ENCODE peak calls at places on chromosomes 3 and 15, in eight cellular contexts. O, G, Y, T, E, R, F and A are unnamed samples.

GRCh38 chr3:33096103-33096868 is 660 bp downstream of the GLB1 start:
- DNase-seq in O (no peak), G (peak), Y (no peak), T (peak), E (no peak), R (no peak), F (no peak), A (peak)

GRCh38 chr15:33016405-33017024 is 178.0 kb downstream of the FMN1 start:
- DNase-seq in O (no peak), G (no peak), Y (no peak), T (no peak), E (no peak), R (no peak), F (no peak), A (no peak)

GRCh38 chr15:47620960-47621681 is 96.2 kb upstream of the SEMA6D start:
- DNase-seq in O (no peak), G (no peak), Y (no peak), T (peak), E (no peak), R (no peak), F (no peak), A (no peak)

GRCh38 chr15:43511012-43511885 is 6.2 kb upstream of the MAP1A start:
- DNase-seq in O (no peak), G (no peak), Y (peak), T (peak), E (no peak), R (no peak), F (no peak), A (no peak)

GRCh38 chr15:40091861-40092415 is 16.7 kb downstream of the BMF start:
- DNase-seq in O (no peak), G (no peak), Y (no peak), T (no peak), E (no peak), R (no peak), F (no peak), A (peak)

GRCh38 chr3:160810360-160810759 is 54.3 kb downstream of the PPM1L start:
- DNase-seq in O (no peak), G (no peak), Y (peak), T (peak), E (peak), R (no peak), F (no peak), A (no peak)

GRCh38 chr3:29283739-29284138 is 2.9 kb downstream of the RBMS3 start:
- DNase-seq in O (no peak), G (no peak), Y (no peak), T (no peak), E (no peak), R (no peak), F (no peak), A (no peak)

GRCh38 chr3:138360272-138361192 is 12.2 kb downstream of the MRAS start:
- DNase-seq in O (no peak), G (no peak), Y (no peak), T (no peak), E (no peak), R (no peak), F (no peak), A (no peak)

GRCh38 chr15:43287254-43287653 is 20.5 kb upstream of the TGM5 start:
- DNase-seq in O (no peak), G (no peak), Y (no peak), T (no peak), E (no peak), R (no peak), F (no peak), A (no peak)

GRCh38 chr15:60479711-60480110 is 769 bp upstream of the ICE2 start:
- DNase-seq in O (no peak), G (no peak), Y (no peak), T (no peak), E (no peak), R (no peak), F (no peak), A (no peak)

GRCh38 chr15:60535743-60536142 is 56.8 kb upstream of the ICE2 start:
- DNase-seq in O (no peak), G (no peak), Y (no peak), T (no peak), E (no peak), R (no peak), F (peak), A (no peak)

GRCh38 chr15:72770673-72771328 is 12.8 kb downstream of the ADPGK start:
- DNase-seq in O (no peak), G (no peak), Y (no peak), T (no peak), E (no peak), R (no peak), F (no peak), A (no peak)

GRCh38 chr3:113914646-113915045 is 33.2 kb upstream of the ZDHHC23 start:
- DNase-seq in O (no peak), G (no peak), Y (no peak), T (peak), E (peak), R (no peak), F (no peak), A (no peak)

GRCh38 chr3:53145109-53146077 is 15.2 kb upstream of the RFT1 start:
- DNase-seq in O (no peak), G (no peak), Y (no peak), T (no peak), E (no peak), R (no peak), F (no peak), A (no peak)

GRCh38 chr3:195012100-195012499 is 258.9 kb downstream of the XXYLT1 start:
- DNase-seq in O (no peak), G (no peak), Y (no peak), T (no peak), E (no peak), R (no peak), F (no peak), A (no peak)

GRCh38 chr3:111747490-111747889 is 111.6 kb upstream of the PHLDB2 start:
- DNase-seq in O (no peak), G (no peak), Y (no peak), T (peak), E (no peak), R (no peak), F (no peak), A (no peak)

GRCh38 chr3:158407844-158408517 is 163.0 kb upstream of the MLF1 start:
- DNase-seq in O (no peak), G (no peak), Y (no peak), T (no peak), E (no peak), R (no peak), F (no peak), A (peak)

GRCh38 chr3:150216041-150216811 is 191.9 kb upstream of the TSC22D2 start:
- DNase-seq in O (peak), G (no peak), Y (peak), T (peak), E (peak), R (no peak), F (no peak), A (no peak)

GRCh38 chr3:58568572-58569286 is 8.5 kb downstream of the FAM107A start:
- DNase-seq in O (peak), G (peak), Y (peak), T (peak), E (no peak), R (peak), F (peak), A (peak)

GRCh38 chr15:42547926-42548257 is 701 bp downstream of the LRRC57 start:
- DNase-seq in O (no peak), G (peak), Y (no peak), T (peak), E (no peak), R (no peak), F (no peak), A (no peak)

GRCh38 chr3:147008886-147009285 is 397.5 kb downstream of the ZIC4 start:
- DNase-seq in O (peak), G (no peak), Y (no peak), T (no peak), E (peak), R (no peak), F (no peak), A (no peak)

GRCh38 chr15:86197770-86198169 is 118.1 kb downstream of the AGBL1 start:
- DNase-seq in O (no peak), G (no peak), Y (no peak), T (no peak), E (no peak), R (no peak), F (no peak), A (no peak)

GRCh38 chr15:99721104-99721778 is 12.0 kb downstream of the LYSMD4 start:
- DNase-seq in O (no peak), G (no peak), Y (no peak), T (no peak), E (no peak), R (no peak), F (no peak), A (no peak)

GRCh38 chr15:70856884-70857546 is 3.1 kb upstream of the LARP6 start:
- DNase-seq in O (peak), G (no peak), Y (peak), T (peak), E (peak), R (no peak), F (peak), A (no peak)

GRCh38 chr3:136802481-136802996 is 16.4 kb upstream of the SLC35G2 start:
- DNase-seq in O (no peak), G (no peak), Y (peak), T (peak), E (no peak), R (no peak), F (peak), A (no peak)

GRCh38 chr15:68930268-68931022 is at the start of gene SPESP1:
- DNase-seq in O (no peak), G (peak), Y (no peak), T (no peak), E (no peak), R (no peak), F (no peak), A (peak)